ENCODE peak calls at places on chromosomes 2 and 18, in six cellular contexts. One of them, this sample, is unnamed.

GRCh38 chr2:58334414-58334813 is 93.3 kb upstream of the FANCL start:
- DNase-seq in Panc1: no peak
- DNase-seq in Peyer's patch: no peak
- DNase-seq in left ventricle myocardium inferior: no peak
- DNase-seq in lower lobe of right lung: no peak
- DNase-seq in heart left ventricle: no peak
- DNase-seq in this sample: no peak

GRCh38 chr2:172821370-172822338 is 86.0 kb downstream of the RAPGEF4 start:
- DNase-seq in Panc1: no peak
- DNase-seq in Peyer's patch: no peak
- DNase-seq in left ventricle myocardium inferior: no peak
- DNase-seq in lower lobe of right lung: no peak
- DNase-seq in heart left ventricle: no peak
- DNase-seq in this sample: no peak

GRCh38 chr2:227817940-227818568 is 4.4 kb downstream of the CCL20 start:
- DNase-seq in Panc1: peak; percentile 99
- DNase-seq in Peyer's patch: peak; percentile 89
- DNase-seq in left ventricle myocardium inferior: peak; percentile 73
- DNase-seq in lower lobe of right lung: peak; percentile 92
- DNase-seq in heart left ventricle: peak; percentile 80
- DNase-seq in this sample: peak; percentile 91

GRCh38 chr18:3383381-3383915 is 66.5 kb upstream of the TGIF1 start:
- DNase-seq in Panc1: no peak
- DNase-seq in Peyer's patch: no peak
- DNase-seq in left ventricle myocardium inferior: no peak
- DNase-seq in lower lobe of right lung: no peak
- DNase-seq in heart left ventricle: no peak
- DNase-seq in this sample: no peak

GRCh38 chr2:56713161-56713676 is 529.4 kb downstream of the CCDC85A start:
- DNase-seq in Panc1: no peak
- DNase-seq in Peyer's patch: no peak
- DNase-seq in left ventricle myocardium inferior: no peak
- DNase-seq in lower lobe of right lung: no peak
- DNase-seq in heart left ventricle: no peak
- DNase-seq in this sample: no peak

GRCh38 chr2:208252766-208253492 is 1.9 kb downstream of the IDH1 start:
- DNase-seq in Panc1: no peak
- DNase-seq in Peyer's patch: no peak
- DNase-seq in left ventricle myocardium inferior: no peak
- DNase-seq in lower lobe of right lung: no peak
- DNase-seq in heart left ventricle: no peak
- DNase-seq in this sample: no peak

GRCh38 chr2:133657591-133657990 is 89.3 kb upstream of the NCKAP5 start:
- DNase-seq in Panc1: no peak
- DNase-seq in Peyer's patch: no peak
- DNase-seq in left ventricle myocardium inferior: no peak
- DNase-seq in lower lobe of right lung: no peak
- DNase-seq in heart left ventricle: no peak
- DNase-seq in this sample: no peak

GRCh38 chr2:71944183-71944550 is 203.5 kb downstream of the CYP26B1 start:
- DNase-seq in Panc1: no peak
- DNase-seq in Peyer's patch: no peak
- DNase-seq in left ventricle myocardium inferior: no peak
- DNase-seq in lower lobe of right lung: no peak
- DNase-seq in heart left ventricle: no peak
- DNase-seq in this sample: peak; percentile 45

DNA sequence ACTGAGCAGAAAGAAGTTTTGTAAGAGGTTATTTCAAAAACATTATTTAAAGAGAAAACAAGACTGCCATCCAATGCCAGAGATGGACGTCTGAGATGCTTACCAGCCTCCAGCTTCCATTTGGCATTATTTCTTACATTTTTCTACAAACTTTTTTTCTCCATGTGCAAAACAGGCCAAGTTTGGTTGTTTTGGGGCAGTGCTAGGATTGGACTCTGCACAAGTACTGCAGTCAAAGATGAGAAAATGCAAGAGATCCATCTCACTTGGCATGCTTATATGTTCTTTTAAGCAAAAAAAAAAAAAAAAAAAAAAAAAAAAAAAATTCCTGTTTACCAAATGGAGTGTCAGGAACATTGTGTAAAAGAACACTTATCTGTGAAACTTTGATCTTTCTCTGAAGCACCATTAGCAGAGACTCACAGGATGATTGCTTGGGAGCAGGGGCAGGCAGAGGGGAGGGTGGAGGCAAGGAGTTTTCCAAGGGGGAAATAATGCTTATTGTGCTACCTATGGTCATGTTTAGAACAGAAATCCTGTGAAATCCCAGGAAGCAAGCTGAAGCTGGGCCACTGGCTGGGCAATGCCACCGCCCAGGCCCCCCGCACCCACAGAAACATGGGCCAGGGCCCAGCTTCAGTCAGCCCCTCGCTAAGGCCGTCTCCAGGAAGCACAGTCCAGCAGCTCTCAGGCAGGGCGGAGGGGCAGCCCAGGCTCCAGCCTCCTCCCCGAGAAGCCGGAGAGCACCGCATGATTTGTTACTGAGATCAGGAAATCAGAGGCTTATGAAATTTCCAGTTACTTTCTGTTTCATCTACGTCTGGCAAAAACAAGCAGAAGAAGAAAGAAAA is 229.4 kb downstream of the ZNF516 start:
- DNase-seq in Panc1: no peak
- DNase-seq in Peyer's patch: peak; percentile 59
- DNase-seq in left ventricle myocardium inferior: peak; percentile 26
- DNase-seq in lower lobe of right lung: peak; percentile 53
- DNase-seq in heart left ventricle: no peak
- DNase-seq in this sample: peak; percentile 76
- H3K4me3 ChIP-seq in Panc1: no peak overlapping the region
- H3K4me3 ChIP-seq in Peyer's patch: peak overlapping the region; percentile 33
- H3K4me3 ChIP-seq in left ventricle myocardium inferior: peak overlapping the region; percentile 33
- H3K4me3 ChIP-seq in lower lobe of right lung: peak overlapping the region; percentile 30
- H3K4me3 ChIP-seq in heart left ventricle: no peak overlapping the region
- H3K4me3 ChIP-seq in this sample: peak overlapping the region; percentile 24

DNA sequence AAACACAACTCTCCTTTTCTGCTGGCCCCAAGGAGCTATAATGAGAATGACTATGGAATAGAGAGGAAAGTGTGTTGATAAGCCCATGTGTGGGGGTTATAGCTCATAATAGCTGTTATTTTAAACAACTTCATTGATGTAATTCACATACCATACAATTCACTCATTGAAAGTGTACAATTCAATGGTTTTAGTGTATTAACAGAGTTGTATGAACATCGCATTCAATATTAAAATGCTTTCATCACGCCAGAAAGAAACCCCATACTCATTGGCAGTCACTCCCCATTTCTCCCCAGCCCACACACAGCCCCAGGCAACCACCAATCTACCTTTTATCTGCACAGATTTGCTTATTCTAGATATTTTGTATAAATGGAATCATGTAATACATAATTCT is 139.6 kb upstream of the CYP1B1 start:
- DNase-seq in Panc1: no peak
- DNase-seq in Peyer's patch: no peak
- DNase-seq in left ventricle myocardium inferior: no peak
- DNase-seq in lower lobe of right lung: no peak
- DNase-seq in heart left ventricle: no peak
- DNase-seq in this sample: no peak
- H3K27ac ChIP-seq in Panc1: no peak overlapping the region
- H3K27ac ChIP-seq in Peyer's patch: no peak overlapping the region
- H3K27ac ChIP-seq in left ventricle myocardium inferior: no peak overlapping the region
- H3K27ac ChIP-seq in lower lobe of right lung: no peak overlapping the region
- H3K27ac ChIP-seq in heart left ventricle: no peak overlapping the region
- H3K27ac ChIP-seq in this sample: no peak overlapping the region

DNA sequence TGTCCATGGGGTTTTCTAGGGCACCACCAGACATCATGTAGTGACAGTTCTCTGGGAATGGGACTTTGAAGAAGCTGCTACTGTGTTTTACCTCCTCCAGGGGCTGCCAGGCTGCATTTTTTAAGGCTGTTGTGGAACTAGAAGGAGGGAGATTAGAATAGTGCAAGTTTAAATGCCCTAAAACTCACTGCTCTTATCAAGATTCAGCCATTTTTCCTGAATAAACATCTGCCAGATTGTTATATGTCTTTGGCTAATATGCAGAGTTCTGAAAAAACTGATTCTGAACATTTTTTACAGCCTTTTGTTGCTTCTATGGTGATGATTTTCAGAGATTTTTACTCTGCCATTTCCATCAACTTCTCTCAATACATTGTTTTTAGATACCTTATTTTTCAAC is 8.6 kb upstream of the EPB41L5 start:
- DNase-seq in Panc1: no peak
- DNase-seq in Peyer's patch: no peak
- DNase-seq in left ventricle myocardium inferior: no peak
- DNase-seq in lower lobe of right lung: no peak
- DNase-seq in heart left ventricle: no peak
- DNase-seq in this sample: no peak
- H3K4me1 ChIP-seq in Panc1: no peaks in the 10 kb centered on the region
- H3K4me1 ChIP-seq in Peyer's patch: no peaks in the 10 kb centered on the region
- H3K4me1 ChIP-seq in left ventricle myocardium inferior: no peaks in the 10 kb centered on the region
- H3K4me1 ChIP-seq in lower lobe of right lung: no peaks in the 10 kb centered on the region
- H3K4me1 ChIP-seq in heart left ventricle: no peaks in the 10 kb centered on the region
- H3K4me1 ChIP-seq in this sample: no peaks in the 10 kb centered on the region

GRCh38 chr2:203960791-203961190 is 24.2 kb downstream of the ICOS start:
- DNase-seq in Panc1: no peak
- DNase-seq in Peyer's patch: no peak
- DNase-seq in left ventricle myocardium inferior: no peak
- DNase-seq in lower lobe of right lung: no peak
- DNase-seq in heart left ventricle: no peak
- DNase-seq in this sample: no peak
- H3K4me3 ChIP-seq in Panc1: no peak overlapping the region
- H3K4me3 ChIP-seq in Peyer's patch: no peak overlapping the region
- H3K4me3 ChIP-seq in left ventricle myocardium inferior: no peak overlapping the region
- H3K4me3 ChIP-seq in lower lobe of right lung: no peak overlapping the region
- H3K4me3 ChIP-seq in heart left ventricle: no peak overlapping the region
- H3K4me3 ChIP-seq in this sample: no peak overlapping the region

GRCh38 chr2:241248289-241248688 is 59.8 kb downstream of the ANO7 start:
- DNase-seq in Panc1: no peak
- DNase-seq in Peyer's patch: no peak
- DNase-seq in left ventricle myocardium inferior: no peak
- DNase-seq in lower lobe of right lung: no peak
- DNase-seq in heart left ventricle: no peak
- DNase-seq in this sample: no peak

GRCh38 chr2:241252778-241253475 is 62.5 kb downstream of the HDLBP start:
- DNase-seq in Panc1: no peak
- DNase-seq in Peyer's patch: no peak
- DNase-seq in left ventricle myocardium inferior: no peak
- DNase-seq in lower lobe of right lung: no peak
- DNase-seq in heart left ventricle: no peak
- DNase-seq in this sample: peak; percentile 19

GRCh38 chr2:241248897-241249296 is 60.4 kb downstream of the ANO7 start:
- DNase-seq in Panc1: no peak
- DNase-seq in Peyer's patch: no peak
- DNase-seq in left ventricle myocardium inferior: no peak
- DNase-seq in lower lobe of right lung: no peak
- DNase-seq in heart left ventricle: no peak
- DNase-seq in this sample: no peak

GRCh38 chr2:241254904-241255351 is 60.5 kb downstream of the HDLBP start:
- DNase-seq in Panc1: no peak
- DNase-seq in Peyer's patch: no peak
- DNase-seq in left ventricle myocardium inferior: no peak
- DNase-seq in lower lobe of right lung: no peak
- DNase-seq in heart left ventricle: no peak
- DNase-seq in this sample: no peak

DNA sequence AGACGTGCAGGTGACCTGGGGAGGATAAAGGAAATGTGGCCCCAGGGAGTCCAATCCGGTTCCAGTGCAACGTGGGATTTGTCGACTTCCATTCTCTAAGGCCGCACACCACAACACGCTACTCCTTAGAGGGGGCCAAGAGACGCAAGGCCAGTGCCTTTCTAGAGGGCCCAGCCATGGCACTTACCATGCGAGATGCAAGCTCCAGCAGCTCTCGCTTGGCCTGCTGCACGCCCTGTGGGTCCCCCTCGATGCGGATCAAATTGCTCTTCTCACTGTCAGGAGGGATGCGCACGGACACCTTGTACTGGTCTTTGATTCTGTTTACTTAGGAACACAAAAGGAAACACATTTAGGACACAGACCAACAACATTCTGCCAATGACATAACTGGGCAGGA is 61.2 kb downstream of the ANO7 start:
- DNase-seq in Panc1: no peak
- DNase-seq in Peyer's patch: no peak
- DNase-seq in left ventricle myocardium inferior: no peak
- DNase-seq in lower lobe of right lung: no peak
- DNase-seq in heart left ventricle: no peak
- DNase-seq in this sample: peak; percentile 25
- H3K27ac ChIP-seq in Panc1: no peak overlapping the region
- H3K27ac ChIP-seq in Peyer's patch: no peak overlapping the region
- H3K27ac ChIP-seq in left ventricle myocardium inferior: no peak overlapping the region
- H3K27ac ChIP-seq in lower lobe of right lung: no peak overlapping the region
- H3K27ac ChIP-seq in heart left ventricle: no peak overlapping the region
- H3K27ac ChIP-seq in this sample: no peak overlapping the region

GRCh38 chr2:196170681-196171247 is 614 bp downstream of the STK17B start:
- DNase-seq in Panc1: no peak
- DNase-seq in Peyer's patch: peak; percentile 71
- DNase-seq in left ventricle myocardium inferior: peak; percentile 30
- DNase-seq in lower lobe of right lung: peak; percentile 72
- DNase-seq in heart left ventricle: no peak
- DNase-seq in this sample: peak; percentile 80

GRCh38 chr2:196171946-196172345 is 568 bp upstream of the STK17B start:
- DNase-seq in Panc1: no peak
- DNase-seq in Peyer's patch: no peak
- DNase-seq in left ventricle myocardium inferior: no peak
- DNase-seq in lower lobe of right lung: no peak
- DNase-seq in heart left ventricle: no peak
- DNase-seq in this sample: no peak

GRCh38 chr2:196171248-196171871 is at the start of gene STK17B:
- DNase-seq in Panc1: peak; percentile 67
- DNase-seq in Peyer's patch: peak; percentile 98
- DNase-seq in left ventricle myocardium inferior: peak; percentile 95
- DNase-seq in lower lobe of right lung: peak; percentile 96
- DNase-seq in heart left ventricle: peak; percentile 98
- DNase-seq in this sample: peak; percentile 98

GRCh38 chr2:196169521-196169920 is 1.9 kb downstream of the STK17B start:
- DNase-seq in Panc1: no peak
- DNase-seq in Peyer's patch: no peak
- DNase-seq in left ventricle myocardium inferior: no peak
- DNase-seq in lower lobe of right lung: no peak
- DNase-seq in heart left ventricle: no peak
- DNase-seq in this sample: no peak

GRCh38 chr2:196170202-196170680 is 1.1 kb downstream of the STK17B start:
- DNase-seq in Panc1: peak; percentile 61
- DNase-seq in Peyer's patch: no peak
- DNase-seq in left ventricle myocardium inferior: no peak
- DNase-seq in lower lobe of right lung: peak; percentile 61
- DNase-seq in heart left ventricle: no peak
- DNase-seq in this sample: no peak
- H3K4me1 ChIP-seq in Panc1: peaks cover 37% of the 10 kb centered on the region
- H3K4me1 ChIP-seq in Peyer's patch: no peaks in the 10 kb centered on the region
- H3K4me1 ChIP-seq in left ventricle myocardium inferior: peaks cover 27% of the 10 kb centered on the region
- H3K4me1 ChIP-seq in lower lobe of right lung: peaks cover 48% of the 10 kb centered on the region
- H3K4me1 ChIP-seq in heart left ventricle: peaks cover 45% of the 10 kb centered on the region
- H3K4me1 ChIP-seq in this sample: peaks cover 30% of the 10 kb centered on the region

DNA sequence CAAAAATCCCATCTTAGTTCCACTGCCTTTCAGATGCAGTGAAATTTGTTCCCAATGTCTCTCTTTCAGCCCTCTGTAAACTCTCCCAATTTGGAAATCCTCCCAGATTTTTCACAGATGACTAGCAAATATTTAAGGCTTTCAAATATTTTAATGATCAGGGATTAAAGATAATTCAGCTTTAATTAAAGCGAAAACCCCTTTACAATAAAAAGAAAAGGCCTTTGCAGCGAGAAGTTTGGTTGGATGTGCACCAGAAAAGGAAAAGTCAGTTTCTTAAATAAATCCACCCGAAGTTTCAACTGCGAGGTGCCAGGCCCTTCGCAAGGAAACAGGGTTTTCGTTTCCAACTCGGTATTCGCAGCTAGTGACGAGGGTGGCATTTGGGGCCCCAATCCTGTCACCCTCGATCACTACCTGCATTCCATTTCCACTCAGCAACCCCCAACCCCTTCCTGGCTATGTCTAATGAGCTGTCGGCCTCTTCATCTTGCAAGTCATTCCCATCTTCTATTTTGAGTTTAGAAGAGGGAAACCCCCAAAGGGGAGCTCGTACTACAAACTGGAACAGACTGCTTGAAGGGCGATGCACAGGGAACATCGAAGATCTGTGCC is 1.5 kb downstream of the RAX start:
- DNase-seq in Panc1: no peak
- DNase-seq in Peyer's patch: no peak
- DNase-seq in left ventricle myocardium inferior: no peak
- DNase-seq in lower lobe of right lung: no peak
- DNase-seq in heart left ventricle: no peak
- DNase-seq in this sample: no peak
- H3K4me3 ChIP-seq in Panc1: no peak overlapping the region
- H3K4me3 ChIP-seq in Peyer's patch: no peak overlapping the region
- H3K4me3 ChIP-seq in left ventricle myocardium inferior: peak overlapping the region; percentile 54
- H3K4me3 ChIP-seq in lower lobe of right lung: no peak overlapping the region
- H3K4me3 ChIP-seq in heart left ventricle: no peak overlapping the region
- H3K4me3 ChIP-seq in this sample: no peak overlapping the region

This sample was measured in upper lobe of right lung.